ENCODE peak calls at places on chromosomes 12 and 14, in four cellular contexts. One of them, this sample, is unnamed.
A peak's percentile ranks its signal among the peaks of the same experiment; 100 is the strongest.

GRCh38 chr12:122009741-122010140 is 11.9 kb upstream of the BCL7A start:
- DNase-seq in T-helper 17 cell: no peak
- DNase-seq in amygdala: no peak
- DNase-seq in GM04504: no peak
- DNase-seq in this sample: no peak

GRCh38 chr12:82730832-82731497 is 44.3 kb downstream of the TMTC2 start:
- DNase-seq in T-helper 17 cell: no peak
- DNase-seq in amygdala: no peak
- DNase-seq in GM04504: no peak
- DNase-seq in this sample: no peak

GRCh38 chr14:77105554-77105953 is 7.5 kb downstream of the CIPC start:
- DNase-seq in T-helper 17 cell: no peak
- DNase-seq in amygdala: no peak
- DNase-seq in GM04504: no peak
- DNase-seq in this sample: no peak

GRCh38 chr14:32757568-32757967 is 181.1 kb upstream of the NPAS3 start:
- DNase-seq in T-helper 17 cell: no peak
- DNase-seq in amygdala: no peak
- DNase-seq in GM04504: no peak
- DNase-seq in this sample: no peak

GRCh38 chr12:30753233-30753632 is 1.5 kb downstream of the CAPRIN2 start:
- DNase-seq in T-helper 17 cell: no peak
- DNase-seq in amygdala: no peak
- DNase-seq in GM04504: no peak
- DNase-seq in this sample: no peak

GRCh38 chr12:115132145-115132544 is 448.2 kb upstream of the TBX3 start:
- DNase-seq in T-helper 17 cell: no peak
- DNase-seq in amygdala: no peak
- DNase-seq in GM04504: peak; percentile 55
- DNase-seq in this sample: no peak

GRCh38 chr14:51828017-51828797 is 32.2 kb upstream of the GNG2 start:
- DNase-seq in T-helper 17 cell: peak; percentile 28
- DNase-seq in amygdala: no peak
- DNase-seq in GM04504: no peak
- DNase-seq in this sample: peak; percentile 62

GRCh38 chr14:72644758-72645489 is 249.0 kb downstream of the DPF3 start:
- DNase-seq in T-helper 17 cell: no peak
- DNase-seq in amygdala: no peak
- DNase-seq in GM04504: no peak
- DNase-seq in this sample: no peak

GRCh38 chr14:68501621-68502052 is 291.2 kb downstream of the ZFP36L1 start:
- DNase-seq in T-helper 17 cell: no peak
- DNase-seq in amygdala: no peak
- DNase-seq in GM04504: no peak
- DNase-seq in this sample: no peak

GRCh38 chr14:31060253-31060875 is 34.2 kb upstream of the STRN3 start:
- DNase-seq in T-helper 17 cell: no peak
- DNase-seq in amygdala: no peak
- DNase-seq in GM04504: no peak
- DNase-seq in this sample: no peak

GRCh38 chr12:110270125-110270962 is 10.7 kb upstream of the ATP2A2 start:
- DNase-seq in T-helper 17 cell: no peak
- DNase-seq in amygdala: no peak
- DNase-seq in GM04504: peak; percentile 39
- DNase-seq in this sample: no peak

GRCh38 chr14:68886109-68886434 is 93.0 kb downstream of the ACTN1 start:
- DNase-seq in T-helper 17 cell: no peak
- DNase-seq in amygdala: no peak
- DNase-seq in GM04504: no peak
- DNase-seq in this sample: no peak

GRCh38 chr12:59444932-59445331 is 150.9 kb upstream of the SLC16A7 start:
- DNase-seq in T-helper 17 cell: no peak
- DNase-seq in amygdala: no peak
- DNase-seq in GM04504: no peak
- DNase-seq in this sample: no peak

GRCh38 chr14:90758959-90759358 is 57.3 kb downstream of the TTC7B start:
- DNase-seq in T-helper 17 cell: no peak
- DNase-seq in amygdala: no peak
- DNase-seq in GM04504: no peak
- DNase-seq in this sample: no peak

GRCh38 chr12:27781680-27782079 is 1.6 kb upstream of the MANSC4 start:
- DNase-seq in T-helper 17 cell: no peak
- DNase-seq in amygdala: no peak
- DNase-seq in GM04504: no peak
- DNase-seq in this sample: no peak

GRCh38 chr12:131091976-131092691 is 138.4 kb downstream of the ADGRD1 start:
- DNase-seq in T-helper 17 cell: no peak
- DNase-seq in amygdala: no peak
- DNase-seq in GM04504: no peak
- DNase-seq in this sample: no peak